ENCODE peak calls at places on chromosome 13, in four cellular contexts. One of them, this sample, is unnamed. For H3K4me1, the result is how much of the 10 kb centered on the place peaks cover.

GRCh38 chr13:53138369-53139036 is 109.9 kb downstream of the OLFM4 start:
- DNase-seq in K562: no peak
- DNase-seq in SK-N-SH: no peak
- DNase-seq in HepG2: no peak
- DNase-seq in this sample: no peak

GRCh38 chr13:95447766-95448165 is 104.8 kb upstream of the CLDN10 start:
- DNase-seq in K562: no peak
- DNase-seq in SK-N-SH: no peak
- DNase-seq in HepG2: no peak
- DNase-seq in this sample: peak

GRCh38 chr13:67238277-67238859 is 8.2 kb upstream of the PCDH9 start:
- DNase-seq in K562: peak
- DNase-seq in SK-N-SH: peak
- DNase-seq in HepG2: peak
- DNase-seq in this sample: peak

GRCh38 chr13:51914137-51914493 is 52.3 kb downstream of the CCDC70 start:
- DNase-seq in K562: no peak
- DNase-seq in SK-N-SH: no peak
- DNase-seq in HepG2: no peak
- DNase-seq in this sample: no peak

GRCh38 chr13:65638572-65639168 is 1591.5 kb downstream of the PCDH9 start:
- DNase-seq in K562: peak
- DNase-seq in SK-N-SH: peak
- DNase-seq in HepG2: peak
- DNase-seq in this sample: peak

GRCh38 chr13:30569901-30570576 is 47.7 kb upstream of the USPL1 start:
- DNase-seq in K562: peak
- DNase-seq in SK-N-SH: no peak
- DNase-seq in HepG2: peak
- DNase-seq in this sample: peak

GRCh38 chr13:50074843-50075242 is 59.6 kb downstream of the KCNRG start:
- DNase-seq in K562: no peak
- DNase-seq in SK-N-SH: no peak
- DNase-seq in HepG2: no peak
- DNase-seq in this sample: no peak

GRCh38 chr13:50012396-50013169 is 2.7 kb upstream of the KCNRG start:
- DNase-seq in K562: no peak
- DNase-seq in SK-N-SH: no peak
- DNase-seq in HepG2: no peak
- DNase-seq in this sample: no peak

GRCh38 chr13:32415019-32415418 is 12.9 kb downstream of the N4BP2L1 start:
- DNase-seq in K562: peak
- DNase-seq in SK-N-SH: peak
- DNase-seq in HepG2: no peak
- DNase-seq in this sample: peak

GRCh38 chr13:44141725-44142539 is 231.7 kb upstream of the SERP2 start:
- DNase-seq in K562: peak
- DNase-seq in SK-N-SH: peak
- DNase-seq in HepG2: peak
- DNase-seq in this sample: peak

DNA sequence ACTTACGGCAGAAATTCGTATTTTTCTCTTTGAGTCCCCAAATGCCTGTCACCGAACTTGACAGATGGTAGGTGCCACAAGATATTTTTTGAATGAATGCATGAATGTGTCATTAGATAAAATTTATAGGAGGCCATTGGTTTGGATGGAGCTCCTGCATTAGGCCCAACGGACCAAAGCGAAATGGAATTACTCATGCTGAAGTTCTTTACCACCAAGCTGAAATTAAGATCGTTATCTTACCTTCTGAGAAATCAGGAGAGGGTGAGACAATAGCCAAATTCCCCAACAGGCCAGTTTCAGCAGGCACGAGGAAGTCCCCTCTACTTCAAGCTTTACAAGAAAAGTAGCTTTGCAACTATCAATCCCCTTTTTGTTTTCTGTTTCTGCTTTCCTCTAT is 452.5 kb upstream of the ARGLU1 start:
- DNase-seq in K562: no peak
- DNase-seq in SK-N-SH: no peak
- DNase-seq in HepG2: no peak
- DNase-seq in this sample: no peak
- TF ChIP-seq REST in K562: no peak
- TF ChIP-seq REST in SK-N-SH: no peak
- TF ChIP-seq REST in HepG2: no peak
- TF ChIP-seq REST in this sample: no peak

GRCh38 chr13:40960721-40961120 is 58.4 kb downstream of the ELF1 start:
- DNase-seq in K562: no peak
- DNase-seq in SK-N-SH: no peak
- DNase-seq in HepG2: no peak
- DNase-seq in this sample: no peak

GRCh38 chr13:40958655-40959054 is 60.5 kb downstream of the ELF1 start:
- DNase-seq in K562: no peak
- DNase-seq in SK-N-SH: no peak
- DNase-seq in HepG2: no peak
- DNase-seq in this sample: no peak

GRCh38 chr13:40961224-40961623 is 57.9 kb downstream of the ELF1 start:
- DNase-seq in K562: no peak
- DNase-seq in SK-N-SH: no peak
- DNase-seq in HepG2: no peak
- DNase-seq in this sample: no peak

GRCh38 chr13:40963927-40964326 is 55.2 kb downstream of the ELF1 start:
- DNase-seq in K562: peak
- DNase-seq in SK-N-SH: no peak
- DNase-seq in HepG2: no peak
- DNase-seq in this sample: no peak

DNA sequence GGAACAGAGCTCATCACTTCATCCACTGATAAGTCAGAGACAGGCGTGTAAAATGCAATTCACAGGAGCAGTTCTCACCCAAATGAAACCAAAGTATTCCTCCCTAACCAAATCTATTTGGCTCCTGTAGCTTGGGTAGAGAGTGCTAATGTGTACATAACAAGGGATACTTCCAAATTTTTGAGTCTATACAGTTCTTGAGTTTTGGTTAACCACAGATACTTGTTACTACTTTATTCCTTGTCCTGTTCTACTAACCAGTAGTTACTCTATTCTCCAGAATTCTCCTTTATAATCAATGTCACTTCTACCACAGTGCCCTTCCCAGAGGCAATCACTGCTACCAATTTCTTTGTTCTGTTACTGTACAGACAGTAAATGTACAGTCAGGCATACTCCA is 57.3 kb downstream of the ELF1 start:
- DNase-seq in K562: no peak
- DNase-seq in SK-N-SH: no peak
- DNase-seq in HepG2: no peak
- DNase-seq in this sample: no peak
- H3K4me1 ChIP-seq in K562: under half
- H3K4me1 ChIP-seq in SK-N-SH: under half
- H3K4me1 ChIP-seq in HepG2: under half
- H3K4me1 ChIP-seq in this sample: under half

DNA sequence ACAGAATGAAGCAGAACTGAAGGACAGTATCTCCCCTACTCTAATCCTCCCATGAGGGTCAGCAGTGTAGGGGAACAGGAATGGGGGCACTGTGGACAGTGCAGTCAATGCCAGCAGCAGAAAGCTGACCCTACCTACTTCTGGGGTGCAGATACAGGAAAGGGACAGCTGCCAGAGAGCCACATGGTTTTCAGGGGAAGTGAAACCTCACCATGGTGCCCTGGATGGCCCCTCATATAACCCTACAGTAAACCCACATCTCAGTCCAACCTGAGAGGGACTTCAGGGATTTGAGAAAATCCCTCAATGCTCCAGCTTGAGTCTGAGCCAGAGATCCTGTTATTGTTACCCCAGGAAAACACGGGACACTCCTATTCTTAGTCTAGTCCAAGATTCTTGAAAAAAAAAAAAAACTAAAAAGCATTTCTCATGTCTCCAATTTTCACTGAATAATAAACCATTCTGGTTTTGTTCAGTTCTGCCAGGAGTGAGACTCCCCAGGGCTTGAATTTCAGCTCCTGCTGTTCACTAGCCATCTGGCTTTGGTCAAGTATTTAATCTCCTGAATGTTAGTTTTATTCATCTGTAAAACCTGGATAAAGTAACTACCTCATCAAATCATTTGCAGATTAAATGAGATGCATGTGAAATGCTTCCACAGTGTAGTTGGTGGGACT is 511.6 kb upstream of the ARGLU1 start:
- DNase-seq in K562: no peak
- DNase-seq in SK-N-SH: no peak
- DNase-seq in HepG2: no peak
- DNase-seq in this sample: no peak
- TF ChIP-seq POLR2AphosphoS5 in K562: no peak
- TF ChIP-seq POLR2AphosphoS5 in SK-N-SH: no peak
- TF ChIP-seq POLR2AphosphoS5 in HepG2: no peak
- TF ChIP-seq POLR2AphosphoS5 in this sample: no peak

GRCh38 chr13:98476538-98476966 is 100.4 kb downstream of the STK24 start:
- DNase-seq in K562: peak
- DNase-seq in SK-N-SH: no peak
- DNase-seq in HepG2: no peak
- DNase-seq in this sample: peak
- TF ChIP-seq REST in K562: no peak
- TF ChIP-seq REST in SK-N-SH: no peak
- TF ChIP-seq REST in HepG2: no peak
- TF ChIP-seq REST in this sample: no peak

DNA sequence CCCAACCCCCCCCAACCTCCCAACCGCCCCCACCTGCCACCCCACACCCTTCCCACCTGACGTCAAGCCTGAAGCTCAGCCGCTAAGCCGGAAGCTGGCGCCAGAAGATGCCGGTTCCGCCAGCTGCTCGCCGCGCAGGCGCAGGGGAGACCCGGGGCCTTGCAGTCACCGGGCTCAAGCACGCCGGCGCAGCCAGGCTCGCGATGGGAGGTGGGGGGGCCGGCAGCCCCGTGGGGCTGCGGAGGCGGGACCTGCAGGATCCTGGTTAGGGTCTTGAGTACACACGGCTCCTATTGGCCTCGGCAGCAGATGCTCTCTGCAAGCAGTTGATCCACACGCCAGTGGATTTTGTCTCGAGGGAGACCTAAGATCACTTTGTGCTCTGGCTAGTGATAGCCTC is at the start of gene LIG4:
- DNase-seq in K562: peak
- DNase-seq in SK-N-SH: peak
- DNase-seq in HepG2: peak
- DNase-seq in this sample: peak
- H3K4me1 ChIP-seq in K562: under half
- H3K4me1 ChIP-seq in SK-N-SH: under half
- H3K4me1 ChIP-seq in HepG2: under half
- H3K4me1 ChIP-seq in this sample: under half

GRCh38 chr13:106096661-106097092 is 438.8 kb downstream of the EFNB2 start:
- DNase-seq in K562: no peak
- DNase-seq in SK-N-SH: no peak
- DNase-seq in HepG2: no peak
- DNase-seq in this sample: no peak
- TF ChIP-seq POLR2AphosphoS5 in K562: no peak
- TF ChIP-seq POLR2AphosphoS5 in SK-N-SH: no peak
- TF ChIP-seq POLR2AphosphoS5 in HepG2: no peak
- TF ChIP-seq POLR2AphosphoS5 in this sample: no peak

This sample was measured in GM23338.